ENCODE peak calls at places on chromosomes 2 and 18, in ten cellular contexts. One of them, this sample, is unnamed.
A peak's percentile ranks its signal among the peaks of the same experiment; 100 is the strongest.

GRCh38 chr2:202072737-202073396 is at the start of gene KIAA2012:
- DNase-seq in keratinocyte: no peak
- DNase-seq in body of pancreas: peak; percentile 28
- DNase-seq in HFF-Myc: no peak
- DNase-seq in fibroblast of lung: no peak
- DNase-seq in IMR-90: no peak
- DNase-seq in tibial nerve: no peak
- DNase-seq in AG04449: no peak
- DNase-seq in cardiac fibroblast: no peak
- DNase-seq in K562: no peak
- DNase-seq in this sample: no peak

GRCh38 chr2:39568561-39569006 is 97.1 kb upstream of the TMEM178A start:
- DNase-seq in IMR-90: peak; percentile 84
- DNase-seq in body of pancreas: no peak
- DNase-seq in HFF-Myc: peak; percentile 76
- DNase-seq in K562: no peak
- DNase-seq in keratinocyte: no peak
- DNase-seq in AG04449: peak; percentile 31
- DNase-seq in fibroblast of lung: peak; percentile 90
- DNase-seq in tibial nerve: no peak
- DNase-seq in cardiac fibroblast: peak; percentile 87
- DNase-seq in this sample: peak; percentile 53

GRCh38 chr2:174516495-174517378 is 29.9 kb upstream of the GPR155 start:
- DNase-seq in IMR-90: no peak
- DNase-seq in keratinocyte: no peak
- DNase-seq in body of pancreas: no peak
- DNase-seq in cardiac fibroblast: no peak
- DNase-seq in tibial nerve: no peak
- DNase-seq in K562: no peak
- DNase-seq in AG04449: no peak
- DNase-seq in HFF-Myc: no peak
- DNase-seq in fibroblast of lung: no peak
- DNase-seq in this sample: no peak

GRCh38 chr2:120702061-120702460 is 33.6 kb upstream of the GLI2 start:
- DNase-seq in keratinocyte: no peak
- DNase-seq in AG04449: no peak
- DNase-seq in body of pancreas: no peak
- DNase-seq in tibial nerve: no peak
- DNase-seq in cardiac fibroblast: peak; percentile 40
- DNase-seq in K562: no peak
- DNase-seq in fibroblast of lung: no peak
- DNase-seq in IMR-90: no peak
- DNase-seq in HFF-Myc: no peak
- DNase-seq in this sample: no peak

GRCh38 chr2:32064021-32064678 is 794 bp downstream of the SPAST start:
- DNase-seq in K562: peak; percentile 31
- DNase-seq in body of pancreas: no peak
- DNase-seq in cardiac fibroblast: no peak
- DNase-seq in tibial nerve: no peak
- DNase-seq in HFF-Myc: no peak
- DNase-seq in AG04449: no peak
- DNase-seq in IMR-90: no peak
- DNase-seq in keratinocyte: no peak
- DNase-seq in fibroblast of lung: no peak
- DNase-seq in this sample: no peak

GRCh38 chr2:158723311-158723838 is 71.7 kb upstream of the DAPL1 start:
- DNase-seq in K562: no peak
- DNase-seq in IMR-90: no peak
- DNase-seq in body of pancreas: no peak
- DNase-seq in tibial nerve: no peak
- DNase-seq in keratinocyte: no peak
- DNase-seq in cardiac fibroblast: no peak
- DNase-seq in HFF-Myc: no peak
- DNase-seq in AG04449: no peak
- DNase-seq in fibroblast of lung: no peak
- DNase-seq in this sample: no peak

GRCh38 chr2:223076573-223076972 is 24.6 kb downstream of the KCNE4 start:
- DNase-seq in body of pancreas: no peak
- DNase-seq in AG04449: peak; percentile 93
- DNase-seq in IMR-90: peak; percentile 47
- DNase-seq in tibial nerve: no peak
- DNase-seq in keratinocyte: peak; percentile 17
- DNase-seq in HFF-Myc: no peak
- DNase-seq in cardiac fibroblast: peak; percentile 70
- DNase-seq in fibroblast of lung: peak; percentile 98
- DNase-seq in K562: no peak
- DNase-seq in this sample: peak; percentile 89

GRCh38 chr2:148702475-148702874 is 57.9 kb downstream of the EPC2 start:
- DNase-seq in HFF-Myc: no peak
- DNase-seq in cardiac fibroblast: no peak
- DNase-seq in body of pancreas: no peak
- DNase-seq in tibial nerve: no peak
- DNase-seq in K562: no peak
- DNase-seq in AG04449: no peak
- DNase-seq in fibroblast of lung: no peak
- DNase-seq in IMR-90: no peak
- DNase-seq in keratinocyte: no peak
- DNase-seq in this sample: no peak

GRCh38 chr2:100139114-100139513 is 3.3 kb downstream of the AFF3 start:
- DNase-seq in keratinocyte: no peak
- DNase-seq in HFF-Myc: peak; percentile 22
- DNase-seq in fibroblast of lung: no peak
- DNase-seq in body of pancreas: no peak
- DNase-seq in tibial nerve: no peak
- DNase-seq in K562: no peak
- DNase-seq in AG04449: no peak
- DNase-seq in cardiac fibroblast: no peak
- DNase-seq in IMR-90: no peak
- DNase-seq in this sample: no peak

GRCh38 chr2:100141906-100142305 is 484 bp downstream of the AFF3 start:
- DNase-seq in AG04449: no peak
- DNase-seq in K562: no peak
- DNase-seq in keratinocyte: no peak
- DNase-seq in cardiac fibroblast: no peak
- DNase-seq in IMR-90: no peak
- DNase-seq in fibroblast of lung: no peak
- DNase-seq in HFF-Myc: no peak
- DNase-seq in tibial nerve: no peak
- DNase-seq in body of pancreas: no peak
- DNase-seq in this sample: no peak

GRCh38 chr2:100142393-100142792 is at the start of gene AFF3:
- DNase-seq in tibial nerve: no peak
- DNase-seq in IMR-90: no peak
- DNase-seq in K562: no peak
- DNase-seq in AG04449: no peak
- DNase-seq in HFF-Myc: no peak
- DNase-seq in fibroblast of lung: no peak
- DNase-seq in keratinocyte: no peak
- DNase-seq in cardiac fibroblast: no peak
- DNase-seq in body of pancreas: no peak
- DNase-seq in this sample: no peak

GRCh38 chr2:100137877-100138570 is 4.4 kb downstream of the AFF3 start:
- DNase-seq in body of pancreas: no peak
- DNase-seq in AG04449: no peak
- DNase-seq in fibroblast of lung: no peak
- DNase-seq in IMR-90: no peak
- DNase-seq in HFF-Myc: no peak
- DNase-seq in cardiac fibroblast: no peak
- DNase-seq in tibial nerve: no peak
- DNase-seq in keratinocyte: no peak
- DNase-seq in K562: no peak
- DNase-seq in this sample: no peak

GRCh38 chr2:100140582-100140981 is 1.8 kb downstream of the AFF3 start:
- DNase-seq in IMR-90: no peak
- DNase-seq in HFF-Myc: no peak
- DNase-seq in fibroblast of lung: no peak
- DNase-seq in cardiac fibroblast: no peak
- DNase-seq in body of pancreas: no peak
- DNase-seq in AG04449: no peak
- DNase-seq in tibial nerve: no peak
- DNase-seq in K562: no peak
- DNase-seq in keratinocyte: no peak
- DNase-seq in this sample: no peak
- H3K4me3 ChIP-seq in IMR-90: no peak overlapping the region
- H3K4me3 ChIP-seq in HFF-Myc: no peak overlapping the region
- H3K4me3 ChIP-seq in fibroblast of lung: no peak overlapping the region
- H3K4me3 ChIP-seq in cardiac fibroblast: no peak overlapping the region
- H3K4me3 ChIP-seq in body of pancreas: no peak overlapping the region
- H3K4me3 ChIP-seq in AG04449: no peak overlapping the region
- H3K4me3 ChIP-seq in tibial nerve: no peak overlapping the region
- H3K4me3 ChIP-seq in K562: no peak overlapping the region
- H3K4me3 ChIP-seq in keratinocyte: no peak overlapping the region
- H3K4me3 ChIP-seq in this sample: no peak overlapping the region

GRCh38 chr18:22705328-22705727 is 227.8 kb upstream of the RBBP8 start:
- DNase-seq in cardiac fibroblast: peak; percentile 67
- DNase-seq in fibroblast of lung: peak; percentile 89
- DNase-seq in K562: no peak
- DNase-seq in tibial nerve: no peak
- DNase-seq in body of pancreas: no peak
- DNase-seq in HFF-Myc: no peak
- DNase-seq in AG04449: peak; percentile 34
- DNase-seq in IMR-90: peak; percentile 91
- DNase-seq in keratinocyte: no peak
- DNase-seq in this sample: peak; percentile 57

GRCh38 chr18:22701795-22702194 is 231.3 kb upstream of the RBBP8 start:
- DNase-seq in IMR-90: no peak
- DNase-seq in HFF-Myc: no peak
- DNase-seq in fibroblast of lung: no peak
- DNase-seq in cardiac fibroblast: no peak
- DNase-seq in keratinocyte: no peak
- DNase-seq in K562: no peak
- DNase-seq in AG04449: no peak
- DNase-seq in body of pancreas: no peak
- DNase-seq in tibial nerve: no peak
- DNase-seq in this sample: no peak

GRCh38 chr18:22701326-22701725 is 231.8 kb upstream of the RBBP8 start:
- DNase-seq in cardiac fibroblast: no peak
- DNase-seq in body of pancreas: no peak
- DNase-seq in AG04449: no peak
- DNase-seq in fibroblast of lung: no peak
- DNase-seq in keratinocyte: no peak
- DNase-seq in K562: no peak
- DNase-seq in IMR-90: no peak
- DNase-seq in tibial nerve: no peak
- DNase-seq in HFF-Myc: no peak
- DNase-seq in this sample: no peak

GRCh38 chr18:22704627-22704918 is 228.6 kb upstream of the RBBP8 start:
- DNase-seq in body of pancreas: no peak
- DNase-seq in tibial nerve: no peak
- DNase-seq in K562: no peak
- DNase-seq in keratinocyte: no peak
- DNase-seq in cardiac fibroblast: no peak
- DNase-seq in AG04449: no peak
- DNase-seq in IMR-90: no peak
- DNase-seq in HFF-Myc: no peak
- DNase-seq in fibroblast of lung: no peak
- DNase-seq in this sample: no peak

DNA sequence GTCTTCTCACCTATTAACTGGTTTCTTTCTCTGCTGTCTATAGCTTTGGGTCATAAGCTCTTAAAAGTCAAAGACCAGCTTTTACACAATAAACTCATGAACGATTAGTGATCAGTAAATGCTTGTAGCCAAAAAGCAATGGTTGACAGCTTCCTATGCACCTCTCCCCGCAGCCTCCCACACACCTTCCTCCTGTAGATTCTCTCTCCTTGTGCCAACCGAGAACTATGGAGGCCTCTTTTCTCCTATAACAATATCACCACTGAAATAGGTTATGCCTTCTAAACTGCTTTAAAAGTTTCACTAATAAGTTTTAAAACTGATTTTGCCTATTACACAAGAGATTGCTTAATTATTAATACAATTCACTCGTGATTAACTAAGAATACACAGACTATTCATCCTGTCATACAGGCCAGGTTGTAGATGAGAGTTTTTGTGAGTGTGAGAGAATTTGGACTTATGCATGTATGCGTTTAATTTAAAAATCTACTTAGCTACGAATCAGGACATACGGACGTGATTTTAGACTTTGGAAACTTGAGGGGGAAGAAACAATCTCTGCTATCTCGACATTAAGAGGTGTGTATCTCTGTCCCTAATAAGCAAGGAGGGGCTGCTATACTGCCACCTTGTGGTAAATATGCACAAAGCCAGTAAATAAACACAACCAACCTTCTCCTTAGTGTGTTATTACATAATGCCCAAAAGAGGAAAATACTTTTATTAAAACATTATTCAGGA is 229.1 kb upstream of the RBBP8 start:
- DNase-seq in K562: peak; percentile 75
- DNase-seq in body of pancreas: peak; percentile 30
- DNase-seq in tibial nerve: no peak
- DNase-seq in fibroblast of lung: peak; percentile 56
- DNase-seq in keratinocyte: peak; percentile 4
- DNase-seq in AG04449: no peak
- DNase-seq in IMR-90: peak; percentile 40
- DNase-seq in HFF-Myc: peak; percentile 48
- DNase-seq in cardiac fibroblast: peak; percentile 68
- DNase-seq in this sample: no peak
- TF ChIP-seq CTCF in K562: peak; percentile 88
- TF ChIP-seq CTCF in body of pancreas: peak; percentile 59
- TF ChIP-seq CTCF in tibial nerve: peak; percentile 55
- TF ChIP-seq CTCF in fibroblast of lung: peak; percentile 47
- TF ChIP-seq CTCF in keratinocyte: peak; percentile 67
- TF ChIP-seq CTCF in AG04449: peak; percentile 48
- TF ChIP-seq CTCF in IMR-90: peak; percentile 53
- TF ChIP-seq CTCF in HFF-Myc: peak; percentile 63
- TF ChIP-seq CTCF in cardiac fibroblast: peak; percentile 72
- TF ChIP-seq CTCF in this sample: peak; percentile 83

GRCh38 chr2:219418155-219418569 is at the start of gene DES:
- DNase-seq in fibroblast of lung: peak; percentile 28
- DNase-seq in IMR-90: no peak
- DNase-seq in cardiac fibroblast: peak; percentile 38
- DNase-seq in tibial nerve: no peak
- DNase-seq in AG04449: no peak
- DNase-seq in body of pancreas: no peak
- DNase-seq in keratinocyte: no peak
- DNase-seq in K562: no peak
- DNase-seq in HFF-Myc: no peak
- DNase-seq in this sample: no peak

GRCh38 chr2:219417374-219417773 is 803 bp upstream of the DES start:
- DNase-seq in HFF-Myc: no peak
- DNase-seq in keratinocyte: no peak
- DNase-seq in tibial nerve: no peak
- DNase-seq in AG04449: no peak
- DNase-seq in cardiac fibroblast: peak; percentile 37
- DNase-seq in fibroblast of lung: no peak
- DNase-seq in body of pancreas: no peak
- DNase-seq in K562: peak; percentile 25
- DNase-seq in IMR-90: no peak
- DNase-seq in this sample: no peak

GRCh38 chr2:219416938-219417337 is 1.2 kb upstream of the DES start:
- DNase-seq in HFF-Myc: no peak
- DNase-seq in AG04449: no peak
- DNase-seq in keratinocyte: no peak
- DNase-seq in fibroblast of lung: no peak
- DNase-seq in cardiac fibroblast: no peak
- DNase-seq in IMR-90: no peak
- DNase-seq in tibial nerve: no peak
- DNase-seq in body of pancreas: no peak
- DNase-seq in K562: no peak
- DNase-seq in this sample: no peak

GRCh38 chr2:219419331-219420197 is 1.4 kb downstream of the DES start:
- DNase-seq in HFF-Myc: no peak
- DNase-seq in body of pancreas: no peak
- DNase-seq in cardiac fibroblast: no peak
- DNase-seq in keratinocyte: no peak
- DNase-seq in fibroblast of lung: no peak
- DNase-seq in K562: peak; percentile 77
- DNase-seq in tibial nerve: no peak
- DNase-seq in AG04449: no peak
- DNase-seq in IMR-90: no peak
- DNase-seq in this sample: no peak

GRCh38 chr2:219418570-219419189 is 503 bp downstream of the DES start:
- DNase-seq in keratinocyte: no peak
- DNase-seq in K562: no peak
- DNase-seq in body of pancreas: peak; percentile 18
- DNase-seq in cardiac fibroblast: no peak
- DNase-seq in IMR-90: no peak
- DNase-seq in fibroblast of lung: peak; percentile 42
- DNase-seq in HFF-Myc: no peak
- DNase-seq in AG04449: no peak
- DNase-seq in tibial nerve: no peak
- DNase-seq in this sample: no peak
- H3K4me3 ChIP-seq in keratinocyte: no peak overlapping the region
- H3K4me3 ChIP-seq in K562: no peak overlapping the region
- H3K4me3 ChIP-seq in body of pancreas: no peak overlapping the region
- H3K4me3 ChIP-seq in cardiac fibroblast: peak overlapping the region; percentile 13
- H3K4me3 ChIP-seq in IMR-90: no peak overlapping the region
- H3K4me3 ChIP-seq in fibroblast of lung: no peak overlapping the region
- H3K4me3 ChIP-seq in HFF-Myc: no peak overlapping the region
- H3K4me3 ChIP-seq in AG04449: no peak overlapping the region
- H3K4me3 ChIP-seq in tibial nerve: peak overlapping the region; percentile 3
- H3K4me3 ChIP-seq in this sample: peak overlapping the region; percentile 1

DNA sequence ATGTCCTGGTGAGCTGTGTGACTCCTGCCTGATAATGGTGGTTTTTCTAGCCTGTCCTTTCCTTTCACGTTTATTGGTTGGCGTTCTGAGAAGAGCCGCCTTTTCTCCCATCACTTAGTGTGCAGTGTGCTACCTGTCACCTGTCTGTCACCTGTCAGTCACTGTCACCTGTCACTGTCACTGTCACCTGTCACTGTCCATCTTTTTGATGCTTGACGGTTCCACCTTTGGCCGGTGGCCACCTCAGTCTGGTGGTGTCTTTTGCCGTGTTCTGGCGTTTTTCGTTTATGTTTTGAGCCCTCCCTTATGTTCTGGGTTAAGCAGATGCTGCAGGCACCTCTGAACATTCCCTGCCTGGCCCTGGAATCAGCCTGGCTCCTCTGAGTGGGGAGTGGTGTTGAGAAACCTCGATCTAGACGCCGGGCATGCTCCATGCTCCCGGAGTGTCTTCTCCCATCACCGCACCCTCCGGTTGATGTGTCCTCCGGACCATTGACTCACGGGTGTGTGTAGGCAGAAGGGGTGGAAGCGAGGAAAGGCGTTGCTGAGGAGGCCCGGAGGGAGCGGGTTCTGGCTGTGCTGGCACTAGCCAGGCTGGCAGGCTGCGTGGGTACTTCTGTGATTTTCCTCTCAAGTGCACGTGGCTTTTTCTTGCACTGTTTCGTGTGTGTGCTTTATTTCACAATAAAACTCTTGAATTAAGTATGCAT is 20.7 kb downstream of the DTYMK start:
- DNase-seq in HFF-Myc: no peak
- DNase-seq in IMR-90: no peak
- DNase-seq in tibial nerve: no peak
- DNase-seq in fibroblast of lung: peak; percentile 53
- DNase-seq in body of pancreas: no peak
- DNase-seq in AG04449: no peak
- DNase-seq in keratinocyte: no peak
- DNase-seq in cardiac fibroblast: no peak
- DNase-seq in K562: no peak
- DNase-seq in this sample: no peak
- TF ChIP-seq CTCF in HFF-Myc: no peak
- TF ChIP-seq CTCF in IMR-90: no peak
- TF ChIP-seq CTCF in tibial nerve: no peak
- TF ChIP-seq CTCF in fibroblast of lung: no peak
- TF ChIP-seq CTCF in body of pancreas: no peak
- TF ChIP-seq CTCF in AG04449: no peak
- TF ChIP-seq CTCF in keratinocyte: no peak
- TF ChIP-seq CTCF in cardiac fibroblast: no peak
- TF ChIP-seq CTCF in K562: no peak
- TF ChIP-seq CTCF in this sample: no peak

This sample was measured in retinal pigment epithelial cell.